ENCODE peak calls at places on chromosomes 16 and 17, in ten cellular contexts. F is CD4-positive, CD25-positive, alpha-beta regulatory T cell; G is PC-9; Z is lung; E is DND-41; L is uterus; S is astrocyte; X is colonic mucosa; W is Caco-2; T is heart right ventricle. N is an unnamed sample. For H3K9me3 and H3K27me3, the result is how much of the 10 kb centered on the place peaks cover.

GRCh38 chr17:18224428-18225120 is 861 bp upstream of the LLGL1 start:
- DNase-seq in E (no peak), W (no peak), G (no peak), X (no peak), T (peak), L (peak), Z (no peak), F (no peak), S (no peak), N (no peak)

GRCh38 chr17:82973456-82974135 is 105.8 kb upstream of the METRNL start:
- DNase-seq in T (no peak), L (no peak), S (no peak), Z (no peak), F (no peak), G (no peak), E (no peak), W (no peak), X (no peak), N (no peak)

GRCh38 chr16:23278031-23278430 is 24.1 kb upstream of the SCNN1B start:
- DNase-seq in Z (no peak), E (no peak), L (no peak), X (no peak), F (no peak), T (no peak), W (no peak), S (no peak), G (no peak), N (no peak)

GRCh38 chr16:84628226-84628731 is 10.4 kb upstream of the COTL1 start:
- DNase-seq in E (no peak), T (no peak), G (no peak), X (no peak), L (no peak), W (no peak), S (no peak), Z (no peak), F (no peak), N (no peak)

GRCh38 chr16:61887903-61888302 is 148.3 kb downstream of the CDH8 start:
- DNase-seq in X (no peak), E (no peak), L (no peak), F (no peak), W (no peak), Z (no peak), G (no peak), T (no peak), S (peak), N (no peak)

GRCh38 chr16:53282328-53282727 is 151.9 kb upstream of the RBL2 start:
- DNase-seq in T (no peak), Z (no peak), L (no peak), W (no peak), S (no peak), E (no peak), F (no peak), G (no peak), X (no peak), N (no peak)

GRCh38 chr17:18248300-18248731 is 10.2 kb downstream of the FLII start:
- DNase-seq in W (peak), F (peak), Z (peak), S (peak), X (peak), G (peak), L (peak), E (peak), T (peak), N (peak)

GRCh38 chr16:89146211-89147005 is 25.1 kb upstream of the CDH15 start:
- DNase-seq in Z (no peak), G (no peak), L (no peak), F (no peak), T (no peak), W (no peak), X (no peak), E (no peak), S (no peak), N (no peak)

DNA sequence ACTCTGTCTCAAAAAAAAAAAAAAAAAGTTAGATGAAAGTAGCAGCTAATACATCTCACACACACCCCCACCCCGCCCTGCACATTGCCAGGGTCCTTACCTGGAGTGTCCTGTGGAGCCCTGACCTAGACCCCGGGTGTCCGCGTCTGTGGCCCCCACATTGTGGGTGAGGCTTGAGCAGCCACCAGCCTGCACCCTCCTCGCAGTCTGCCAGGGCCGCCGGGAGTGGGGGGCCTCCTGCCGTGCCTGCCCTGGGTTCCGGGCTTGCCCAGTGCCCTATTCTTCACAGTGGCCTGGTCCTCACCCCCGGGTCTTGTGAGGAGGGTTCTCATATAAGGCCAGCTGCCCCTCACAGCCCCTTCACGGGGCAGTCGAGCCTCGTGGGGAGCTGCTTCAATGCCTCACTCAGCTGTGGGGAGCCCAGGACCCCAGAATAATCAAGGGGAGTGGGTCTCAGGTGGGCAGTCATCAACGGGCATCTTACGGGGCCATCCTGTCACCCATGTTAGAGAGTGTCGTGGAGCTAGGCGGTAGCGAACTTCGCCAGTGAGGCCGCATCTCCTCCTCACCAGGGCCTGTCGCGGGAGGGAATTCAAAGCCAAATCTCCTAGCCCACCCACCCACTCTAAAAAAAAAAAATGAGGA is 85.9 kb upstream of the CHMP6 start:
- DNase-seq in W (no peak), Z (no peak), L (no peak), G (no peak), E (no peak), S (no peak), F (no peak), T (no peak), X (no peak), N (no peak)
- H3K9me3 ChIP-seq in W (under half), Z (under half), L (under half), G (under half), E (under half), S (under half), F (under half), T (under half), X (under half), N (under half)

GRCh38 chr16:83449861-83450260 is 357.9 kb upstream of the HSBP1 start:
- DNase-seq in X (no peak), S (no peak), W (no peak), E (no peak), G (no peak), L (no peak), F (no peak), Z (no peak), T (no peak), N (no peak)

GRCh38 chr16:83443972-83444371 is 363.8 kb upstream of the HSBP1 start:
- DNase-seq in W (no peak), G (no peak), L (no peak), S (no peak), E (no peak), X (no peak), Z (no peak), F (no peak), T (no peak), N (no peak)

GRCh38 chr16:83447560-83447959 is 360.2 kb upstream of the HSBP1 start:
- DNase-seq in E (no peak), W (no peak), S (no peak), L (no peak), X (no peak), Z (no peak), T (no peak), F (no peak), G (no peak), N (no peak)
- H3K27me3 ChIP-seq in E (under half), W (under half), S (under half), L (under half), X (under half), Z (under half), T (under half), F (under half), G (under half), N (under half)

DNA sequence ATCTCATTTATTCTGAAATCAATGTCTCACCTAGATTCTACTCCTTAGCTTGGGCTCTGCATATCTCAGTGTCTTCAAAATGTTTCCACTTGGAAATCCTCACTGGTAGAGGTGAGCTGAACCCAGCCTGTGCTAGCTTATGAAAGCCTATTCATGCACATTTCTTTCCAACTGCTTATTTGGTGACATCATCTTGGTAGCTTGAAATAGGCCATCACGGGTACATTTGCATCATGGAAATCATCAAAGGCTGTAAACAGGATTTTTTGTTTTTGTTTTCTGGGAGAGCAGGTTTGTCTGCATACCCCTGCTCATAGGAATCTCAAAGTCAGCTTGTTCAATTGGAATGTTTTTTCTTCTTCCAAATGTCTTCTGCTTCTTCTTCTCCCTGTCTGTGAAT is 130.8 kb downstream of the KCNJ18 start:
- DNase-seq in Z (no peak), T (no peak), F (no peak), L (no peak), W (no peak), S (no peak), G (peak), X (no peak), E (no peak), N (no peak)
- H3K9me3 ChIP-seq in Z (under half), T (under half), F (under half), L (under half), W (under half), S (under half), G (under half), X (under half), E (under half), N (under half)

DNA sequence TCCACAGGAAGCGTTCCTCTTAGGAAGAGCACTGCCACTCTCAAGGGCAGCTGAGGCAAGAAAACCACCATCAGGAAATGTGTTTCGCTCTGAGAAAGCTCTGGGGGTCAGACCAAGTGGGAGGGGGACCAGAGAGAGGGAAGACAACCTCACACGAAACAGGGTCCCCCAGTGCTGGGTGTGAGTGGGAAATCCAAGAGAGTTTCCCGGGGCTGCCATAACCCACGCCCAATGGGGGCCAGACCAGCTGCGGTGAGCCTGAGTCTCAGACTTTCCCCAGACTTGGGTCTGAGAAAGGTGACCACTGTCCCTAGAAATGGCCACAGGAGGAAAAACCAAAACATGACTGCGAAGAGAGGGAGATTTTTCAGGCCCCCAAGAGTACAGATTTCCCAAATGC is 14.5 kb downstream of the DNAH17 start:
- DNase-seq in X (no peak), Z (no peak), S (no peak), G (no peak), L (no peak), W (no peak), F (no peak), T (no peak), E (no peak), N (no peak)
- H3K27me3 ChIP-seq in X (under half), Z (under half), S (under half), G (under half), L (under half), W (under half), F (under half), T (under half), E (under half), N (under half)

DNA sequence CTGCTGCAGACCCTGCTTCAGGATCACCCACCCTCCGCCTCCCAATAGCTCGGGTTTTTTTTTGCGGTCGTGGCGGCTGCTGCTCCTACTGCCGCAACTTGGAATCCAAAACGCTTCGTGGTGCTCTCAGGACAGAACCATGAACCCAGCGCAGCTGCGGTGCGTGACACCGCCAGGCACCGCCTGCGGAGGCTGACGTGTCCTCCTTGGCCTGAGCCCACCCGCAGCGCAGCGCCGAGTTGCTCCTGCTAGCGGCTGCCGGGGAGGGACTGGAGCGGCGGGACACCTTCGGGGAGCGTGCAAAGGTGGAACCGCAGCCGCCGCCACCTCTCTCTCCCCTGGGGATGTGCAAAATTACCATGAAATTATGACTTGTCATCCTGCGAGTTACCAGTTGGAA is 1893.0 kb downstream of the TP53TG3F start:
- DNase-seq in W (no peak), G (no peak), T (no peak), L (no peak), E (no peak), X (no peak), F (no peak), Z (no peak), S (no peak), N (no peak)
- H3K9me3 ChIP-seq in W (under half), G (under half), T (under half), L (under half), E (under half), X (under half), F (under half), Z (under half), S (under half), N (under half)

DNA sequence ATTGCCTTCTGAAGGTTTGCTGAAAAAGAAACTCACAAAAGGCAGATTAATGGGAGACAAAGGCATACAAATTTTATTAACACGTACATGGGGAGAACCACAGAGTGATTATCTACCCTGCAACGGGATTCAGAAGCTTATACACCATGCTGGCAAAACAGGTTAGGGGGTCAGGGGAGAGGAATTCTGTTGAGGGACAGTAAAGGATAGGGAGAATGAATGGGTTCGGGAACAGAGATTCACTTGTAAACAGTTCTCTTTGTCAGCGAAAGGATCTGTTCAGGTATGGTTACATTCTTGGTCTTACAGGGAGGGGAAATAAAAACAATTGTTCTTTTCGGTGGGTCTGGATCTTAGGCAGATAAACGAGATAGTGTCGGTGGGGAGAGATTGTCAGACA is 54.3 kb upstream of the B4GALNT2 start:
- DNase-seq in T (no peak), W (no peak), L (no peak), S (no peak), F (no peak), E (no peak), G (no peak), X (no peak), Z (no peak), N (no peak)
- H3K27me3 ChIP-seq in T (half or more), W (under half), L (under half), S (under half), F (under half), E (under half), G (under half), X (under half), Z (under half), N (under half)

DNA sequence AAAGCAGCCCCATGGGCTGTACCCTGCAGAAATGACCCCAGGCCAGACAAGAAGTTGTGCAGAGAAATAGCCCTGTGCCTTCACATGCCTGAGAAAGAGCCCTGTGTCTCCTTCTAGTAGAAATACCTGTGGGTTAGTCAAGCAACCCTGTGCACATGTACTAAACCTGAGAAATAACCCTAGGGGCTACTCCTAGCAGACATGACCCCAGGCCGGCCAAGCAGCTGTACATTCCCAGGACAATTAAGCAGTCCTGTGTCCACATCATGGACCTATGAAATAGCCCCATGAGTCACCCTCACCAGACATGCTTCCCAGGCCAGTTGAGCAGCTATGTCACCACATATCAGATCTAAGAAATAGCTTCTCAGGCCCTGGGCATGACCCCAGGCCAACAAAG is 519.7 kb upstream of the CA10 start:
- DNase-seq in X (no peak), L (no peak), S (no peak), F (no peak), E (no peak), Z (no peak), T (no peak), G (peak), W (peak), N (no peak)
- H3K9me3 ChIP-seq in X (under half), L (under half), S (under half), F (under half), E (under half), Z (under half), T (under half), G (under half), W (under half), N (under half)

N was measured in CD4-positive, alpha-beta T cell.